ENCODE peak calls at places on chromosomes 5 and 9, in seven cellular contexts. F is choroid plexus epithelial cell, Y is Caco-2, G is dorsolateral prefrontal cortex, L is WERI-Rb-1, T is foreskin keratinocyte, H is AG10803. V is an unnamed sample.
A peak's percentile ranks its signal among the peaks of the same experiment; 100 is the strongest.

GRCh38 chr5:41763096-41763495 is 107.1 kb downstream of the OXCT1 start:
- DNase-seq in F (peak; percentile 59), Y (no peak), G (no peak), L (no peak), T (peak; percentile 6), H (peak; percentile 78), V (no peak)

GRCh38 chr5:59544573-59544972 is 349.0 kb downstream of the PDE4D start:
- DNase-seq in F (no peak), Y (no peak), G (no peak), L (no peak), T (no peak), H (no peak), V (no peak)

GRCh38 chr5:135745897-135746500 is 88.5 kb upstream of the SLC25A48 start:
- DNase-seq in F (no peak), Y (no peak), G (no peak), L (peak; percentile 15), T (no peak), H (no peak), V (no peak)

GRCh38 chr9:134185536-134186011 is 21.2 kb upstream of the RNU6ATAC start:
- DNase-seq in F (no peak), Y (no peak), G (no peak), L (no peak), T (no peak), H (peak; percentile 17), V (no peak)

GRCh38 chr5:998276-998974 is 10.2 kb upstream of the NKD2 start:
- DNase-seq in F (no peak), Y (no peak), G (peak; percentile 2), L (peak; percentile 8), T (no peak), H (no peak), V (no peak)

GRCh38 chr5:132067451-132067850 is 6.1 kb upstream of the CSF2 start:
- DNase-seq in F (no peak), Y (no peak), G (no peak), L (no peak), T (no peak), H (no peak), V (no peak)

GRCh38 chr9:77218612-77219011 is 41.3 kb downstream of the VPS13A start:
- DNase-seq in F (peak; percentile 72), Y (no peak), G (no peak), L (no peak), T (no peak), H (peak; percentile 60), V (no peak)

GRCh38 chr9:137479315-137479861 is 20.3 kb upstream of the NSMF start:
- DNase-seq in F (peak; percentile 78), Y (no peak), G (peak; percentile 46), L (no peak), T (peak; percentile 61), H (no peak), V (no peak)

GRCh38 chr5:51384281-51384840 is 1.1 kb downstream of the ISL1 start:
- DNase-seq in F (no peak), Y (no peak), G (no peak), L (no peak), T (peak; percentile 35), H (no peak), V (no peak)

GRCh38 chr5:55997742-55998351 is 3.1 kb upstream of the IL6ST start:
- DNase-seq in F (peak; percentile 36), Y (no peak), G (no peak), L (no peak), T (peak; percentile 73), H (peak; percentile 40), V (no peak)

GRCh38 chr5:26329562-26330189 is 708.7 kb downstream of the CDH9 start:
- DNase-seq in F (peak; percentile 4), Y (peak; percentile 23), G (no peak), L (no peak), T (no peak), H (no peak), V (no peak)

GRCh38 chr5:43425965-43426364 is 13.8 kb upstream of the CCL28 start:
- DNase-seq in F (peak; percentile 80), Y (no peak), G (no peak), L (no peak), T (peak; percentile 85), H (peak; percentile 74), V (no peak)

GRCh38 chr5:96463106-96463505 is 30.1 kb upstream of the PCSK1 start:
- DNase-seq in F (peak; percentile 26), Y (no peak), G (no peak), L (no peak), T (no peak), H (no peak), V (no peak)

GRCh38 chr5:8184455-8185063 is 315.6 kb downstream of the MTRR start:
- DNase-seq in F (peak; percentile 16), Y (peak; percentile 69), G (no peak), L (peak; percentile 73), T (no peak), H (peak; percentile 7), V (peak; percentile 73)

GRCh38 chr9:132965478-132965877 is 13.0 kb upstream of the GFI1B start:
- DNase-seq in F (no peak), Y (no peak), G (no peak), L (no peak), T (no peak), H (no peak), V (no peak)

GRCh38 chr5:86008293-86008692 is 609.4 kb upstream of the COX7C start:
- DNase-seq in F (no peak), Y (no peak), G (no peak), L (no peak), T (no peak), H (no peak), V (no peak)

GRCh38 chr5:93899026-93899600 is 157.7 kb upstream of the POU5F2 start:
- DNase-seq in F (peak; percentile 13), Y (peak; percentile 38), G (no peak), L (no peak), T (no peak), H (no peak), V (no peak)

GRCh38 chr9:115717711-115718173 is 435.8 kb upstream of the PAPPA start:
- DNase-seq in F (peak; percentile 74), Y (no peak), G (no peak), L (no peak), T (no peak), H (peak; percentile 98), V (no peak)

GRCh38 chr9:114733814-114734213 is 51.8 kb upstream of the TEX48 start:
- DNase-seq in F (peak; percentile 74), Y (no peak), G (no peak), L (no peak), T (peak; percentile 90), H (peak; percentile 57), V (no peak)

GRCh38 chr5:77353251-77353650 is 138.9 kb downstream of the WDR41 start:
- DNase-seq in F (no peak), Y (no peak), G (no peak), L (no peak), T (no peak), H (no peak), V (no peak)

GRCh38 chr9:120873512-120873911 is 3.5 kb downstream of the PHF19 start:
- DNase-seq in F (no peak), Y (peak; percentile 59), G (no peak), L (no peak), T (peak; percentile 84), H (no peak), V (no peak)

GRCh38 chr9:12784461-12785250 is 9.8 kb downstream of the LURAP1L start:
- DNase-seq in F (peak; percentile 92), Y (no peak), G (no peak), L (no peak), T (peak; percentile 83), H (peak; percentile 85), V (no peak)

GRCh38 chr5:56447232-56447631 is 214.1 kb upstream of the ANKRD55 start:
- DNase-seq in F (peak; percentile 53), Y (peak; percentile 92), G (no peak), L (no peak), T (no peak), H (no peak), V (no peak)

GRCh38 chr5:72557576-72558336 is 50.5 kb upstream of the ZNF366 start:
- DNase-seq in F (no peak), Y (no peak), G (no peak), L (no peak), T (no peak), H (no peak), V (no peak)

GRCh38 chr9:109409998-109410397 is 88.1 kb downstream of the PTPN3 start:
- DNase-seq in F (no peak), Y (peak; percentile 30), G (no peak), L (peak; percentile 63), T (no peak), H (no peak), V (peak; percentile 30)
- TF ChIP-seq CTCF in F (peak; percentile 21), Y (no peak), G (no peak), L (peak; percentile 69), T (peak; percentile 22), H (no peak), V (peak; percentile 32)

GRCh38 chr5:103385722-103386121 is 127.2 kb downstream of the MACIR start:
- DNase-seq in F (peak; percentile 24), Y (no peak), G (no peak), L (no peak), T (no peak), H (no peak), V (no peak)
- TF ChIP-seq CTCF in F (peak; percentile 41), Y (no peak), G (no peak), L (peak; percentile 19), T (no peak), H (no peak), V (no peak)

GRCh38 chr5:52562473-52562872 is 225.2 kb upstream of the ITGA1 start:
- DNase-seq in F (no peak), Y (no peak), G (no peak), L (no peak), T (no peak), H (no peak), V (no peak)

GRCh38 chr5:52564594-52564993 is 223.1 kb upstream of the ITGA1 start:
- DNase-seq in F (no peak), Y (no peak), G (no peak), L (no peak), T (no peak), H (no peak), V (no peak)

GRCh38 chr5:52560366-52560765 is 227.3 kb upstream of the ITGA1 start:
- DNase-seq in F (peak; percentile 23), Y (no peak), G (no peak), L (no peak), T (no peak), H (peak; percentile 3), V (no peak)
- TF ChIP-seq CTCF in F (no peak), Y (no peak), G (peak; percentile 35), L (no peak), T (peak; percentile 40), H (no peak), V (no peak)

GRCh38 chr5:82244151-82244550 is 34.0 kb downstream of the RPS23 start:
- DNase-seq in F (no peak), Y (no peak), G (no peak), L (peak; percentile 14), T (no peak), H (no peak), V (no peak)

GRCh38 chr5:82246960-82247574 is 31.1 kb downstream of the RPS23 start:
- DNase-seq in F (no peak), Y (no peak), G (no peak), L (no peak), T (no peak), H (no peak), V (no peak)

GRCh38 chr5:82244854-82245635 is 33.1 kb downstream of the RPS23 start:
- DNase-seq in F (peak; percentile 31), Y (no peak), G (no peak), L (no peak), T (no peak), H (peak; percentile 9), V (no peak)
- TF ChIP-seq CTCF in F (no peak), Y (no peak), G (peak; percentile 11), L (peak; percentile 8), T (no peak), H (no peak), V (no peak)